ENCODE peak calls at places on chromosomes 11 and 22, in four cellular contexts. C, D, Q and P are unnamed samples.
A peak's percentile ranks its signal among the peaks of the same experiment; 100 is the strongest.

GRCh38 chr11:128518493-128519207 is 68.7 kb downstream of the ETS1 start:
- DNase-seq in C (no peak), D (no peak), Q (no peak), P (peak; percentile 41)

GRCh38 chr11:64571050-64571409 is 20.0 kb upstream of the SLC22A12 start:
- DNase-seq in C (peak; percentile 74), D (no peak), Q (no peak), P (no peak)

GRCh38 chr11:115503083-115503885 is 931 bp downstream of the CADM1 start:
- DNase-seq in C (no peak), D (peak; percentile 67), Q (peak; percentile 50), P (no peak)

GRCh38 chr22:24133187-24133965 is 47.9 kb upstream of the SUSD2 start:
- DNase-seq in C (no peak), D (no peak), Q (no peak), P (no peak)

GRCh38 chr11:47979378-47980092 is 824 bp upstream of the PTPRJ start:
- DNase-seq in C (no peak), D (peak; percentile 46), Q (no peak), P (no peak)

GRCh38 chr11:118910309-118911112 is 15.2 kb downstream of the BCL9L start:
- DNase-seq in C (no peak), D (no peak), Q (no peak), P (no peak)

GRCh38 chr22:31944700-31945477 is 554 bp downstream of the YWHAH start:
- DNase-seq in C (peak; percentile 92), D (peak; percentile 27), Q (peak; percentile 22), P (no peak)

GRCh38 chr22:29855611-29856181 is 17.6 kb upstream of the ASCC2 start:
- DNase-seq in C (no peak), D (no peak), Q (no peak), P (no peak)

GRCh38 chr11:94219771-94220170 is 84.6 kb upstream of the IZUMO1R start:
- DNase-seq in C (no peak), D (no peak), Q (no peak), P (no peak)

GRCh38 chr22:50688448-50688847 is 15.8 kb downstream of the SHANK3 start:
- DNase-seq in C (peak; percentile 43), D (no peak), Q (no peak), P (no peak)

GRCh38 chr11:117855452-117855851 is 21.0 kb downstream of the FXYD6 start:
- DNase-seq in C (peak; percentile 69), D (no peak), Q (no peak), P (no peak)

GRCh38 chr22:49812838-49813237 is 14.8 kb downstream of the BRD1 start:
- DNase-seq in C (no peak), D (no peak), Q (no peak), P (no peak)

GRCh38 chr11:65859812-65860277 is 388 bp upstream of the MUS81 start:
- DNase-seq in C (no peak), D (no peak), Q (no peak), P (no peak)

GRCh38 chr22:25564979-25565677 is 653 bp downstream of the GRK3 start:
- DNase-seq in C (no peak), D (no peak), Q (peak; percentile 44), P (peak; percentile 36)

GRCh38 chr11:44928144-44928543 is 22.5 kb downstream of the TP53I11 start:
- DNase-seq in C (no peak), D (no peak), Q (no peak), P (no peak)

GRCh38 chr11:62804310-62805043 is 763 bp downstream of the NXF1 start:
- DNase-seq in C (no peak), D (peak; percentile 40), Q (peak; percentile 46), P (no peak)

GRCh38 chr11:17403977-17404759 is 15.7 kb upstream of the KCNJ11 start:
- DNase-seq in C (no peak), D (no peak), Q (no peak), P (no peak)

GRCh38 chr11:59859695-59860094 is 6.6 kb downstream of the TCN1 start:
- DNase-seq in C (no peak), D (no peak), Q (no peak), P (no peak)

GRCh38 chr11:125348704-125349635 is 147.1 kb downstream of the FEZ1 start:
- DNase-seq in C (no peak), D (peak; percentile 73), Q (peak; percentile 11), P (no peak)

GRCh38 chr11:75719089-75719638 is 1.5 kb downstream of the MOGAT2 start:
- DNase-seq in C (no peak), D (peak; percentile 61), Q (peak; percentile 52), P (no peak)

GRCh38 chr11:19734171-19734570 is 21.5 kb downstream of the NAV2 start:
- DNase-seq in C (no peak), D (no peak), Q (no peak), P (no peak)

GRCh38 chr22:37681556-37682049 is 4.5 kb upstream of the NOL12 start:
- DNase-seq in C (peak; percentile 92), D (peak; percentile 80), Q (peak; percentile 88), P (peak; percentile 92)

GRCh38 chr22:45164217-45165123 is 745 bp downstream of the NUP50 start:
- DNase-seq in C (peak; percentile 90), D (peak; percentile 72), Q (peak; percentile 31), P (peak; percentile 65)

GRCh38 chr11:68924073-68924925 is 20.6 kb downstream of the IGHMBP2 start:
- DNase-seq in C (no peak), D (no peak), Q (no peak), P (no peak)

GRCh38 chr11:32259641-32260081 is 168.8 kb downstream of the RCN1 start:
- DNase-seq in C (no peak), D (peak; percentile 32), Q (peak; percentile 90), P (no peak)

GRCh38 chr11:72834905-72835304 is 20.7 kb downstream of the ATG16L2 start:
- DNase-seq in C (no peak), D (no peak), Q (no peak), P (no peak)

GRCh38 chr11:47179655-47179991 is 2.9 kb upstream of the ARFGAP2 start:
- DNase-seq in C (no peak), D (peak; percentile 84), Q (peak; percentile 78), P (peak; percentile 84)

GRCh38 chr11:87251560-87251959 is 213.8 kb downstream of the TMEM135 start:
- DNase-seq in C (no peak), D (no peak), Q (no peak), P (no peak)

GRCh38 chr11:22703040-22703439 is 36.6 kb downstream of the GAS2 start:
- DNase-seq in C (no peak), D (peak; percentile 5), Q (no peak), P (no peak)

GRCh38 chr11:106076421-106076922 is 675 bp downstream of the KBTBD3 start:
- DNase-seq in C (no peak), D (no peak), Q (no peak), P (peak; percentile 66)

GRCh38 chr11:106668147-106668546 is 350.1 kb downstream of the GUCY1A2 start:
- DNase-seq in C (no peak), D (no peak), Q (no peak), P (no peak)

GRCh38 chr11:90525962-90526361 is 303.1 kb upstream of the CHORDC1 start:
- DNase-seq in C (no peak), D (no peak), Q (no peak), P (no peak)

GRCh38 chr11:298406-299065 is 790 bp downstream of the IFITM5 start:
- DNase-seq in C (peak; percentile 84), D (no peak), Q (no peak), P (no peak)

GRCh38 chr11:64048042-64048854 is 12.5 kb downstream of the FLRT1 start:
- DNase-seq in C (no peak), D (no peak), Q (no peak), P (no peak)

GRCh38 chr11:59770324-59770723 is 15.1 kb downstream of the STX3 start:
- DNase-seq in C (no peak), D (no peak), Q (no peak), P (no peak)

GRCh38 chr11:96203567-96204365 is 139.2 kb downstream of the MAML2 start:
- DNase-seq in C (no peak), D (no peak), Q (no peak), P (no peak)

GRCh38 chr22:50207383-50208031 is 6.7 kb downstream of the SELENOO start:
- DNase-seq in C (no peak), D (no peak), Q (peak; percentile 9), P (peak; percentile 92)